ENCODE peak calls at places on chromosomes 12 and 14, in four cellular contexts. Q is GM12878, C is HepG2, G is H1. U is an unnamed sample.

GRCh38 chr12:78441737-78442453 is 422.7 kb upstream of the SYT1 start:
- DNase-seq in Q (no peak), C (no peak), G (no peak), U (no peak)

GRCh38 chr14:34713681-34714319 is 593 bp downstream of the CFL2 start:
- DNase-seq in C (peak; percentile 55), G (no peak), Q (no peak), U (no peak)

GRCh38 chr12:32069071-32069470 is 37.6 kb upstream of the BICD1 start:
- DNase-seq in Q (no peak), G (no peak), C (peak; percentile 46), U (peak; percentile 44)

GRCh38 chr12:1972260-1972659 is 32.0 kb downstream of the DCP1B start:
- DNase-seq in G (no peak), C (no peak), Q (no peak), U (no peak)

GRCh38 chr12:100986595-100987547 is 192.3 kb downstream of the ANO4 start:
- DNase-seq in C (no peak), Q (no peak), G (no peak), U (no peak)

GRCh38 chr14:102759416-102759815 is 17.8 kb upstream of the TRAF3 start:
- DNase-seq in G (no peak), C (no peak), Q (no peak), U (no peak)

GRCh38 chr12:5556033-5556614 is 124.2 kb downstream of the NTF3 start:
- DNase-seq in C (no peak), Q (no peak), G (no peak), U (peak; percentile 35)

GRCh38 chr14:98633380-98633779 is 638.6 kb downstream of the BCL11B start:
- DNase-seq in C (peak; percentile 7), G (no peak), Q (no peak), U (no peak)

GRCh38 chr14:22386924-22387775 is 201.9 kb downstream of the DAD1 start:
- DNase-seq in Q (peak; percentile 77), G (peak; percentile 9), C (peak; percentile 88), U (peak; percentile 73)

GRCh38 chr12:109167781-109168180 is 51.4 kb downstream of the ACACB start:
- DNase-seq in C (no peak), G (no peak), Q (no peak), U (no peak)

GRCh38 chr12:10395390-10395998 is 5.7 kb upstream of the KLRK1 start:
- DNase-seq in G (no peak), Q (peak; percentile 60), C (peak; percentile 85), U (no peak)

GRCh38 chr12:91663331-91663998 is 480.8 kb upstream of the DCN start:
- DNase-seq in G (no peak), C (no peak), Q (no peak), U (no peak)

GRCh38 chr14:22428681-22429315 is 160.2 kb downstream of the DAD1 start:
- DNase-seq in C (no peak), Q (no peak), G (no peak), U (no peak)

GRCh38 chr14:65255029-65255545 is 152.8 kb upstream of the MAX start:
- DNase-seq in Q (no peak), C (peak; percentile 82), G (no peak), U (peak; percentile 33)

GRCh38 chr12:119148049-119148448 is 30.7 kb upstream of the HSPB8 start:
- DNase-seq in G (no peak), C (no peak), Q (no peak), U (no peak)

GRCh38 chr14:95043314-95043713 is 114.0 kb downstream of the DICER1 start:
- DNase-seq in C (no peak), Q (no peak), G (no peak), U (no peak)

GRCh38 chr12:9925746-9926393 is 6.3 kb downstream of the CLEC2A start:
- DNase-seq in G (peak; percentile 33), C (peak; percentile 9), Q (no peak), U (peak; percentile 7)

GRCh38 chr14:95896628-95897027 is 20.0 kb downstream of the TUNAR start:
- DNase-seq in G (no peak), C (no peak), Q (no peak), U (no peak)

GRCh38 chr14:54840798-54841197 is 61.8 kb downstream of the GCH1 start:
- DNase-seq in C (no peak), G (no peak), Q (no peak), U (no peak)

GRCh38 chr12:89969098-89969497 is 260.5 kb upstream of the ATP2B1 start:
- DNase-seq in C (no peak), Q (no peak), G (no peak), U (no peak)

GRCh38 chr12:69007166-69007857 is 74.3 kb upstream of the CPM start:
- DNase-seq in G (peak; percentile 49), Q (no peak), C (no peak), U (no peak)

GRCh38 chr12:3795096-3795799 is 42.3 kb upstream of the CRACR2A start:
- DNase-seq in G (no peak), C (peak; percentile 19), Q (no peak), U (no peak)

GRCh38 chr12:28933864-28934527 is 215.1 kb upstream of the FAR2 start:
- DNase-seq in C (no peak), G (no peak), Q (no peak), U (no peak)

GRCh38 chr12:44015333-44015941 is 179.6 kb downstream of the TMEM117 start:
- DNase-seq in Q (peak; percentile 32), C (peak; percentile 43), G (no peak), U (peak; percentile 23)

GRCh38 chr14:91843437-91843836 is 23.9 kb downstream of the TC2N start:
- DNase-seq in G (no peak), Q (no peak), C (no peak), U (no peak)

GRCh38 chr14:76271371-76271770 is 104.6 kb upstream of the ESRRB start:
- DNase-seq in G (no peak), Q (no peak), C (no peak), U (no peak)

GRCh38 chr12:69024413-69024812 is 91.4 kb upstream of the CPM start:
- DNase-seq in C (no peak), Q (no peak), G (no peak), U (no peak)

GRCh38 chr14:101713641-101714349 is 47.7 kb upstream of the PPP2R5C start:
- DNase-seq in G (no peak), C (no peak), Q (no peak), U (no peak)

GRCh38 chr14:51643137-51643536 is 8.6 kb upstream of the FRMD6 start:
- DNase-seq in C (no peak), Q (no peak), G (no peak), U (no peak)

GRCh38 chr14:31000629-31001338 is 24.7 kb upstream of the AP4S1 start:
- DNase-seq in G (no peak), C (no peak), Q (no peak), U (no peak)

GRCh38 chr12:29053567-29053966 is 95.5 kb upstream of the FAR2 start:
- DNase-seq in C (no peak), G (no peak), Q (no peak), U (no peak)

GRCh38 chr14:104551851-104552737 is 27.5 kb upstream of the C14orf180 start:
- DNase-seq in G (no peak), C (no peak), Q (no peak), U (peak; percentile 91)

GRCh38 chr12:64735447-64735846 is 23.8 kb downstream of the GNS start:
- DNase-seq in G (no peak), C (no peak), Q (no peak), U (no peak)

GRCh38 chr12:113794774-113795173 is 171.4 kb downstream of the RBM19 start:
- DNase-seq in Q (no peak), C (no peak), G (no peak), U (no peak)

GRCh38 chr14:22811752-22812151 is 3.5 kb downstream of the SLC7A7 start:
- DNase-seq in C (no peak), Q (no peak), G (no peak), U (no peak)

DNA sequence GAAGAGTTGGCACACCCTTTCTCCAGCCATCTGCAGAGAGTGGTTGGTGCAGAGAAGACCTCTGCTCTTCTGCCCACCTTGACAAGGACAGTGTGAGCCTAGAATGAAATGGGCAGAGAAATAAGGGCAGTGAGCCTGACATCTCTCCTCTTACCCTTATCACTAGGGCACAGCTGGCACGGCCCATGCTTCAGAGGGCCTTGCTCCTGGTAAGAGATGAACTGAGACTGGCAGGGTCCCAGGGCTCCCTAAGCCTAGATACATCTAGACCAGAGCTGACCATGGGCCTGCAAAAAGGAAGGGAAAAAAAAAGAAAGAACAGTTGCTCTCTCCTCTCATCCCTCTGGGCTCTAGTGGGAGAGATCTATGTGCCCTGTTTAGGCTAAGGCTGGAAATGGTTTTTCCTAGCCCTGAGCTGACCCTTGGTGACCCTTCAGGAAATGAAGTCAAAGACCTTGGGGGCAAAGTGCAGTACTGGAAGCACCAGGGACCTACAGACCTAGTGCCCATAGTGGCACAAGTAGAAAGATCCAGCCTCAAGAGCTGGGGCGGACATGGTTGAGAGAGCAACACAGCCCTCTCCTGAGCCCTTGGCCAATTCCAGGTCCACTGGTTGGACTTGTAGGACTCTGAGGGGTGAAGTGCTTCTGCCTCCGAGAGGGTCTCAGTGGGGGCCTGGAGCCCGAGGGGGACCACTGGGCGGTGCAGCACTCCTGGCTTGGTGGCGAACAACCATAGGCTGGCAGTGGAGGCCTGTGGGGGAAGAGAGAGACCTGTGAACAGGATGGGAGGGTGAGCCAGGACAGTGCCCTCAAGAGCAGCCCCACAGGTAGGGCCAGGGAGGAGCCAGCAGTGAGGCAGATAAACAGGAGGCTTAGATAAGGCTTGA is 22.0 kb downstream of the PRPF40B start:
- DNase-seq in Q (no peak), C (no peak), G (no peak), U (no peak)
- TF ChIP-seq TCF12 in Q (no peak), C (no peak), G (no peak), U (no peak)

GRCh38 chr12:50566066-50566465 is 61.3 kb downstream of the DIP2B start:
- DNase-seq in Q (no peak), C (no peak), G (no peak), U (no peak)

GRCh38 chr12:50563434-50563787 is 58.6 kb downstream of the DIP2B start:
- DNase-seq in G (no peak), Q (no peak), C (no peak), U (no peak)

GRCh38 chr12:50562485-50563433 is 58.0 kb downstream of the DIP2B start:
- DNase-seq in G (no peak), Q (no peak), C (no peak), U (no peak)

GRCh38 chr12:50564240-50564947 is 59.6 kb downstream of the DIP2B start:
- DNase-seq in C (no peak), Q (no peak), G (no peak), U (no peak)

GRCh38 chr12:50564948-50565297 is 60.1 kb downstream of the DIP2B start:
- DNase-seq in Q (no peak), C (no peak), G (no peak), U (no peak)
- H3K9ac ChIP-seq in Q (no peak overlapping the region), C (no peak overlapping the region), G (no peak overlapping the region), U (no peak overlapping the region)

GRCh38 chr12:24845615-24846014 is 103.3 kb downstream of the BCAT1 start:
- DNase-seq in Q (no peak), C (no peak), G (no peak), U (no peak)
- TF ChIP-seq TCF12 in Q (no peak), C (no peak), G (no peak), U (no peak)

GRCh38 chr12:48198985-48199384 is 4.1 kb downstream of the OR10AD1 start:
- DNase-seq in Q (no peak), C (no peak), G (no peak), U (no peak)
- H3K9ac ChIP-seq in Q (peak overlapping the region; percentile 100), C (no peak overlapping the region), G (peak overlapping the region; percentile 83), U (peak overlapping the region; percentile 81)